ENCODE peak calls at places on chromosome 17, in eight cellular contexts. One of them, this sample, is unnamed.

GRCh38 chr17:58302171-58302918 is 21.6 kb upstream of the MPO start:
- DNase-seq in cardiac fibroblast: no peak
- DNase-seq in iPS DF 6.9: no peak
- DNase-seq in fibroblast of villous mesenchyme: no peak
- DNase-seq in thoracic aorta: no peak
- DNase-seq in CD4-positive, alpha-beta memory T cell: no peak
- DNase-seq in brain microvascular endothelial cell: no peak
- DNase-seq in Caco-2: no peak
- DNase-seq in this sample: no peak

GRCh38 chr17:14156689-14157088 is 80.0 kb downstream of the CDRT15 start:
- DNase-seq in cardiac fibroblast: no peak
- DNase-seq in iPS DF 6.9: no peak
- DNase-seq in fibroblast of villous mesenchyme: peak; percentile 92
- DNase-seq in thoracic aorta: no peak
- DNase-seq in CD4-positive, alpha-beta memory T cell: no peak
- DNase-seq in brain microvascular endothelial cell: no peak
- DNase-seq in Caco-2: peak; percentile 6
- DNase-seq in this sample: no peak

GRCh38 chr17:37671813-37672544 is 28.7 kb upstream of the DDX52 start:
- DNase-seq in cardiac fibroblast: peak; percentile 54
- DNase-seq in iPS DF 6.9: no peak
- DNase-seq in fibroblast of villous mesenchyme: peak; percentile 79
- DNase-seq in thoracic aorta: no peak
- DNase-seq in CD4-positive, alpha-beta memory T cell: no peak
- DNase-seq in brain microvascular endothelial cell: peak; percentile 74
- DNase-seq in Caco-2: peak; percentile 67
- DNase-seq in this sample: peak; percentile 51

GRCh38 chr17:70313031-70313430 is 143.7 kb downstream of the KCNJ2 start:
- DNase-seq in cardiac fibroblast: peak; percentile 13
- DNase-seq in iPS DF 6.9: no peak
- DNase-seq in fibroblast of villous mesenchyme: no peak
- DNase-seq in thoracic aorta: no peak
- DNase-seq in CD4-positive, alpha-beta memory T cell: no peak
- DNase-seq in brain microvascular endothelial cell: no peak
- DNase-seq in Caco-2: no peak
- DNase-seq in this sample: no peak

GRCh38 chr17:15946611-15947120 is 1.7 kb downstream of the ADORA2B start:
- DNase-seq in cardiac fibroblast: peak; percentile 40
- DNase-seq in iPS DF 6.9: no peak
- DNase-seq in fibroblast of villous mesenchyme: peak; percentile 61
- DNase-seq in thoracic aorta: no peak
- DNase-seq in CD4-positive, alpha-beta memory T cell: no peak
- DNase-seq in brain microvascular endothelial cell: no peak
- DNase-seq in Caco-2: no peak
- DNase-seq in this sample: no peak

GRCh38 chr17:80855968-80856862 is 135.4 kb upstream of the CHMP6 start:
- DNase-seq in cardiac fibroblast: peak; percentile 89
- DNase-seq in iPS DF 6.9: no peak
- DNase-seq in fibroblast of villous mesenchyme: peak; percentile 98
- DNase-seq in thoracic aorta: peak; percentile 76
- DNase-seq in CD4-positive, alpha-beta memory T cell: peak; percentile 38
- DNase-seq in brain microvascular endothelial cell: peak; percentile 99
- DNase-seq in Caco-2: peak; percentile 35
- DNase-seq in this sample: no peak

GRCh38 chr17:9814337-9814945 is 7.4 kb downstream of the GSG1L2 start:
- DNase-seq in cardiac fibroblast: no peak
- DNase-seq in iPS DF 6.9: no peak
- DNase-seq in fibroblast of villous mesenchyme: no peak
- DNase-seq in thoracic aorta: no peak
- DNase-seq in CD4-positive, alpha-beta memory T cell: no peak
- DNase-seq in brain microvascular endothelial cell: no peak
- DNase-seq in Caco-2: no peak
- DNase-seq in this sample: no peak

GRCh38 chr17:37527249-37527851 is 37.7 kb downstream of the DUSP14 start:
- DNase-seq in cardiac fibroblast: peak; percentile 66
- DNase-seq in iPS DF 6.9: peak; percentile 33
- DNase-seq in fibroblast of villous mesenchyme: peak; percentile 64
- DNase-seq in thoracic aorta: no peak
- DNase-seq in CD4-positive, alpha-beta memory T cell: peak; percentile 38
- DNase-seq in brain microvascular endothelial cell: peak; percentile 16
- DNase-seq in Caco-2: peak; percentile 70
- DNase-seq in this sample: peak; percentile 62

GRCh38 chr17:81511800-81512559 is 619 bp downstream of the ACTG1 start:
- DNase-seq in cardiac fibroblast: peak; percentile 29
- DNase-seq in iPS DF 6.9: no peak
- DNase-seq in fibroblast of villous mesenchyme: no peak
- DNase-seq in thoracic aorta: no peak
- DNase-seq in CD4-positive, alpha-beta memory T cell: peak; percentile 35
- DNase-seq in brain microvascular endothelial cell: no peak
- DNase-seq in Caco-2: no peak
- DNase-seq in this sample: peak; percentile 36

GRCh38 chr17:77929871-77930436 is 28.5 kb upstream of the TNRC6C start:
- DNase-seq in cardiac fibroblast: no peak
- DNase-seq in iPS DF 6.9: no peak
- DNase-seq in fibroblast of villous mesenchyme: no peak
- DNase-seq in thoracic aorta: no peak
- DNase-seq in CD4-positive, alpha-beta memory T cell: no peak
- DNase-seq in brain microvascular endothelial cell: no peak
- DNase-seq in Caco-2: no peak
- DNase-seq in this sample: no peak

GRCh38 chr17:77928519-77929179 is 29.9 kb upstream of the TNRC6C start:
- DNase-seq in cardiac fibroblast: no peak
- DNase-seq in iPS DF 6.9: no peak
- DNase-seq in fibroblast of villous mesenchyme: no peak
- DNase-seq in thoracic aorta: no peak
- DNase-seq in CD4-positive, alpha-beta memory T cell: no peak
- DNase-seq in brain microvascular endothelial cell: no peak
- DNase-seq in Caco-2: no peak
- DNase-seq in this sample: no peak

GRCh38 chr17:77929180-77929564 is 29.3 kb upstream of the TNRC6C start:
- DNase-seq in cardiac fibroblast: no peak
- DNase-seq in iPS DF 6.9: no peak
- DNase-seq in fibroblast of villous mesenchyme: no peak
- DNase-seq in thoracic aorta: no peak
- DNase-seq in CD4-positive, alpha-beta memory T cell: no peak
- DNase-seq in brain microvascular endothelial cell: no peak
- DNase-seq in Caco-2: no peak
- DNase-seq in this sample: no peak

GRCh38 chr17:77933777-77934398 is 24.6 kb upstream of the TNRC6C start:
- DNase-seq in cardiac fibroblast: no peak
- DNase-seq in iPS DF 6.9: no peak
- DNase-seq in fibroblast of villous mesenchyme: no peak
- DNase-seq in thoracic aorta: no peak
- DNase-seq in CD4-positive, alpha-beta memory T cell: no peak
- DNase-seq in brain microvascular endothelial cell: no peak
- DNase-seq in Caco-2: no peak
- DNase-seq in this sample: no peak

GRCh38 chr17:77930780-77931768 is 27.4 kb upstream of the TNRC6C start:
- DNase-seq in cardiac fibroblast: no peak
- DNase-seq in iPS DF 6.9: no peak
- DNase-seq in fibroblast of villous mesenchyme: no peak
- DNase-seq in thoracic aorta: no peak
- DNase-seq in CD4-positive, alpha-beta memory T cell: no peak
- DNase-seq in brain microvascular endothelial cell: no peak
- DNase-seq in Caco-2: no peak
- DNase-seq in this sample: no peak
- H3K4me3 ChIP-seq in cardiac fibroblast: no peak overlapping the region
- H3K4me3 ChIP-seq in iPS DF 6.9: no peak overlapping the region
- H3K4me3 ChIP-seq in fibroblast of villous mesenchyme: no peak overlapping the region
- H3K4me3 ChIP-seq in thoracic aorta: no peak overlapping the region
- H3K4me3 ChIP-seq in CD4-positive, alpha-beta memory T cell: no peak overlapping the region
- H3K4me3 ChIP-seq in brain microvascular endothelial cell: no peak overlapping the region
- H3K4me3 ChIP-seq in Caco-2: no peak overlapping the region
- H3K4me3 ChIP-seq in this sample: no peak overlapping the region

GRCh38 chr17:42155614-42156045 is 841 bp upstream of the RAB5C start:
- DNase-seq in cardiac fibroblast: no peak
- DNase-seq in iPS DF 6.9: no peak
- DNase-seq in fibroblast of villous mesenchyme: no peak
- DNase-seq in thoracic aorta: no peak
- DNase-seq in CD4-positive, alpha-beta memory T cell: no peak
- DNase-seq in brain microvascular endothelial cell: no peak
- DNase-seq in Caco-2: no peak
- DNase-seq in this sample: no peak
- H3K4me3 ChIP-seq in cardiac fibroblast: peak overlapping the region; percentile 54
- H3K4me3 ChIP-seq in iPS DF 6.9: peak overlapping the region; percentile 97
- H3K4me3 ChIP-seq in fibroblast of villous mesenchyme: peak overlapping the region; percentile 96
- H3K4me3 ChIP-seq in thoracic aorta: peak overlapping the region; percentile 97
- H3K4me3 ChIP-seq in CD4-positive, alpha-beta memory T cell: no peak overlapping the region
- H3K4me3 ChIP-seq in brain microvascular endothelial cell: peak overlapping the region; percentile 60
- H3K4me3 ChIP-seq in Caco-2: no peak overlapping the region
- H3K4me3 ChIP-seq in this sample: peak overlapping the region; percentile 28

GRCh38 chr17:41967141-41967920 is 736 bp downstream of the CNP start:
- DNase-seq in cardiac fibroblast: peak; percentile 30
- DNase-seq in iPS DF 6.9: no peak
- DNase-seq in fibroblast of villous mesenchyme: no peak
- DNase-seq in thoracic aorta: no peak
- DNase-seq in CD4-positive, alpha-beta memory T cell: no peak
- DNase-seq in brain microvascular endothelial cell: peak; percentile 25
- DNase-seq in Caco-2: no peak
- DNase-seq in this sample: peak; percentile 28

GRCh38 chr17:41968676-41969075 is 2.1 kb downstream of the CNP start:
- DNase-seq in cardiac fibroblast: no peak
- DNase-seq in iPS DF 6.9: no peak
- DNase-seq in fibroblast of villous mesenchyme: no peak
- DNase-seq in thoracic aorta: no peak
- DNase-seq in CD4-positive, alpha-beta memory T cell: no peak
- DNase-seq in brain microvascular endothelial cell: no peak
- DNase-seq in Caco-2: no peak
- DNase-seq in this sample: no peak

GRCh38 chr17:41965694-41966375 is 760 bp upstream of the CNP start:
- DNase-seq in cardiac fibroblast: peak; percentile 49
- DNase-seq in iPS DF 6.9: peak; percentile 55
- DNase-seq in fibroblast of villous mesenchyme: peak; percentile 33
- DNase-seq in thoracic aorta: no peak
- DNase-seq in CD4-positive, alpha-beta memory T cell: peak; percentile 58
- DNase-seq in brain microvascular endothelial cell: no peak
- DNase-seq in Caco-2: peak; percentile 93
- DNase-seq in this sample: peak; percentile 43

GRCh38 chr17:41966453-41967140 is at the start of gene CNP:
- DNase-seq in cardiac fibroblast: peak; percentile 95
- DNase-seq in iPS DF 6.9: peak; percentile 45
- DNase-seq in fibroblast of villous mesenchyme: peak; percentile 92
- DNase-seq in thoracic aorta: peak; percentile 63
- DNase-seq in CD4-positive, alpha-beta memory T cell: peak; percentile 90
- DNase-seq in brain microvascular endothelial cell: peak; percentile 82
- DNase-seq in Caco-2: peak; percentile 96
- DNase-seq in this sample: peak; percentile 94

GRCh38 chr17:41967921-41968578 is 1.5 kb downstream of the CNP start:
- DNase-seq in cardiac fibroblast: no peak
- DNase-seq in iPS DF 6.9: no peak
- DNase-seq in fibroblast of villous mesenchyme: no peak
- DNase-seq in thoracic aorta: no peak
- DNase-seq in CD4-positive, alpha-beta memory T cell: no peak
- DNase-seq in brain microvascular endothelial cell: no peak
- DNase-seq in Caco-2: no peak
- DNase-seq in this sample: no peak
- H3K4me3 ChIP-seq in cardiac fibroblast: peak overlapping the region; percentile 85
- H3K4me3 ChIP-seq in iPS DF 6.9: no peak overlapping the region
- H3K4me3 ChIP-seq in fibroblast of villous mesenchyme: peak overlapping the region; percentile 89
- H3K4me3 ChIP-seq in thoracic aorta: peak overlapping the region; percentile 93
- H3K4me3 ChIP-seq in CD4-positive, alpha-beta memory T cell: no peak overlapping the region
- H3K4me3 ChIP-seq in brain microvascular endothelial cell: peak overlapping the region; percentile 81
- H3K4me3 ChIP-seq in Caco-2: peak overlapping the region; percentile 83
- H3K4me3 ChIP-seq in this sample: no peak overlapping the region

DNA sequence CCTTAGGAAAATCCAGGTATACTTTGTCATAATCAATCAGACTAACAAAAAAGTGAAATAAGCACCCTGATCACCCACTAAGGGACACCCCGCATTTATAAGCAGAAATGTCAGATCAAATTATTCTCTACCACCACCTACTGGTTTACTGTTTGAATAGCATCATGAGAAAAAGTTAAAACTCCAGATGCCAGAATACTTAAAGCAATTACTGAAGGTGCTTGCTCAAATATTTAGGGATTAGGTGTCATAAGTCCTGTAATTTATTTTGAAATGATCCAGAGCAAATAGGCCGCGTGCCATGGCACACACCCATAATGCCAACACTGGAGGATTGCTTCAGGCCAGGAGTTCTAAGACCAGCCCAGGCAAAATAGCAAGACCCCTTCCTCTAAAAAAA is 2.3 kb downstream of the TOP2A start:
- DNase-seq in cardiac fibroblast: peak; percentile 68
- DNase-seq in iPS DF 6.9: no peak
- DNase-seq in fibroblast of villous mesenchyme: peak; percentile 70
- DNase-seq in thoracic aorta: no peak
- DNase-seq in CD4-positive, alpha-beta memory T cell: peak; percentile 55
- DNase-seq in brain microvascular endothelial cell: peak; percentile 7
- DNase-seq in Caco-2: peak; percentile 17
- DNase-seq in this sample: peak; percentile 36
- H3K4me3 ChIP-seq in cardiac fibroblast: peak overlapping the region; percentile 15
- H3K4me3 ChIP-seq in iPS DF 6.9: no peak overlapping the region
- H3K4me3 ChIP-seq in fibroblast of villous mesenchyme: peak overlapping the region; percentile 32
- H3K4me3 ChIP-seq in thoracic aorta: no peak overlapping the region
- H3K4me3 ChIP-seq in CD4-positive, alpha-beta memory T cell: no peak overlapping the region
- H3K4me3 ChIP-seq in brain microvascular endothelial cell: peak overlapping the region; percentile 1
- H3K4me3 ChIP-seq in Caco-2: no peak overlapping the region
- H3K4me3 ChIP-seq in this sample: peak overlapping the region; percentile 87

GRCh38 chr17:17628388-17629008 is 37.0 kb upstream of the PEMT start:
- DNase-seq in cardiac fibroblast: no peak
- DNase-seq in iPS DF 6.9: no peak
- DNase-seq in fibroblast of villous mesenchyme: no peak
- DNase-seq in thoracic aorta: no peak
- DNase-seq in CD4-positive, alpha-beta memory T cell: peak; percentile 40
- DNase-seq in brain microvascular endothelial cell: no peak
- DNase-seq in Caco-2: no peak
- DNase-seq in this sample: no peak

GRCh38 chr17:17636456-17636855 is 44.8 kb upstream of the RAI1 start:
- DNase-seq in cardiac fibroblast: peak; percentile 64
- DNase-seq in iPS DF 6.9: no peak
- DNase-seq in fibroblast of villous mesenchyme: no peak
- DNase-seq in thoracic aorta: no peak
- DNase-seq in CD4-positive, alpha-beta memory T cell: no peak
- DNase-seq in brain microvascular endothelial cell: no peak
- DNase-seq in Caco-2: no peak
- DNase-seq in this sample: peak; percentile 54

GRCh38 chr17:17635126-17635525 is 43.6 kb upstream of the PEMT start:
- DNase-seq in cardiac fibroblast: no peak
- DNase-seq in iPS DF 6.9: no peak
- DNase-seq in fibroblast of villous mesenchyme: no peak
- DNase-seq in thoracic aorta: no peak
- DNase-seq in CD4-positive, alpha-beta memory T cell: no peak
- DNase-seq in brain microvascular endothelial cell: no peak
- DNase-seq in Caco-2: no peak
- DNase-seq in this sample: no peak

GRCh38 chr17:17638467-17638866 is 42.8 kb upstream of the RAI1 start:
- DNase-seq in cardiac fibroblast: no peak
- DNase-seq in iPS DF 6.9: no peak
- DNase-seq in fibroblast of villous mesenchyme: no peak
- DNase-seq in thoracic aorta: no peak
- DNase-seq in CD4-positive, alpha-beta memory T cell: no peak
- DNase-seq in brain microvascular endothelial cell: no peak
- DNase-seq in Caco-2: no peak
- DNase-seq in this sample: no peak

GRCh38 chr17:17633310-17633709 is 41.8 kb upstream of the PEMT start:
- DNase-seq in cardiac fibroblast: no peak
- DNase-seq in iPS DF 6.9: no peak
- DNase-seq in fibroblast of villous mesenchyme: no peak
- DNase-seq in thoracic aorta: no peak
- DNase-seq in CD4-positive, alpha-beta memory T cell: no peak
- DNase-seq in brain microvascular endothelial cell: no peak
- DNase-seq in Caco-2: no peak
- DNase-seq in this sample: no peak
- H3K4me3 ChIP-seq in cardiac fibroblast: no peak overlapping the region
- H3K4me3 ChIP-seq in iPS DF 6.9: no peak overlapping the region
- H3K4me3 ChIP-seq in fibroblast of villous mesenchyme: no peak overlapping the region
- H3K4me3 ChIP-seq in thoracic aorta: no peak overlapping the region
- H3K4me3 ChIP-seq in CD4-positive, alpha-beta memory T cell: no peak overlapping the region
- H3K4me3 ChIP-seq in brain microvascular endothelial cell: no peak overlapping the region
- H3K4me3 ChIP-seq in Caco-2: no peak overlapping the region
- H3K4me3 ChIP-seq in this sample: no peak overlapping the region

This sample was measured in cardiac muscle cell.